ENCODE peak calls at places on chromosomes 16 and 17, in six cellular contexts. U is HCT116; V is RPMI7951; T is neural progenitor cell; S is stimulated activated CD4-positive, alpha-beta T cell treated with anti-CD3 and anti-CD28 coated beads, Interleukin-15, amount 100 ng/mL, for 1 hour; I is COR-L47. G is an unnamed sample.

GRCh38 chr16:90044111-90044551 is 24.9 kb upstream of the DBNDD1 start:
- DNase-seq in U (peak), V (no peak), T (no peak), S (no peak), I (no peak), G (no peak)

GRCh38 chr17:55062921-55063320 is 94.4 kb downstream of the STXBP4 start:
- DNase-seq in U (no peak), V (no peak), T (no peak), S (no peak), I (no peak), G (no peak)

GRCh38 chr17:62572488-62573469 is 54.7 kb upstream of the MRC2 start:
- DNase-seq in U (no peak), V (peak), T (no peak), S (no peak), I (no peak), G (no peak)

GRCh38 chr16:68227850-68228553 is 7.9 kb downstream of the ESRP2 start:
- DNase-seq in U (no peak), V (no peak), T (no peak), S (no peak), I (no peak), G (no peak)

GRCh38 chr16:54194008-54194731 is 92.4 kb downstream of the IRX3 start:
- DNase-seq in U (no peak), V (peak), T (peak), S (no peak), I (no peak), G (no peak)

GRCh38 chr17:78124836-78125137 is 3.8 kb downstream of the TMC6 start:
- DNase-seq in U (no peak), V (no peak), T (no peak), S (no peak), I (no peak), G (no peak)

GRCh38 chr17:56289321-56289720 is 136.0 kb downstream of the ANKFN1 start:
- DNase-seq in U (no peak), V (peak), T (no peak), S (no peak), I (no peak), G (no peak)

GRCh38 chr17:71217769-71218168 is 903.1 kb upstream of the SOX9 start:
- DNase-seq in U (no peak), V (peak), T (no peak), S (no peak), I (no peak), G (no peak)

GRCh38 chr16:29975811-29976511 is 2.3 kb downstream of the TAOK2 start:
- DNase-seq in U (no peak), V (no peak), T (no peak), S (no peak), I (no peak), G (no peak)

GRCh38 chr16:71658771-71659170 is 32.8 kb downstream of the MARVELD3 start:
- DNase-seq in U (no peak), V (no peak), T (no peak), S (no peak), I (no peak), G (no peak)

GRCh38 chr16:72027669-72028378 is 19.3 kb downstream of the DHODH start:
- DNase-seq in U (no peak), V (no peak), T (no peak), S (no peak), I (no peak), G (no peak)

GRCh38 chr17:8122923-8123694 is 797 bp downstream of the HES7 start:
- DNase-seq in U (no peak), V (peak), T (peak), S (no peak), I (no peak), G (no peak)

GRCh38 chr16:21339269-21339641 is 61.2 kb upstream of the CRYM start:
- DNase-seq in U (no peak), V (no peak), T (no peak), S (no peak), I (no peak), G (no peak)

GRCh38 chr17:52419256-52419655 is 260.7 kb upstream of the CA10 start:
- DNase-seq in U (no peak), V (peak), T (no peak), S (no peak), I (peak), G (no peak)

GRCh38 chr16:48295493-48296281 is 48.3 kb upstream of the ABCC11 start:
- DNase-seq in U (peak), V (no peak), T (no peak), S (no peak), I (no peak), G (no peak)

GRCh38 chr17:27891841-27892240 is 1.3 kb downstream of the LYRM9 start:
- DNase-seq in U (no peak), V (no peak), T (no peak), S (no peak), I (no peak), G (no peak)

GRCh38 chr17:12667299-12667958 is 1.7 kb downstream of the MYOCD start:
- DNase-seq in U (peak), V (peak), T (peak), S (no peak), I (no peak), G (no peak)